ENCODE peak calls at places on chromosome X, in seven cellular contexts. I, G, B, J, M, Z and E are unnamed samples.
A peak's percentile ranks its signal among the peaks of the same experiment; 100 is the strongest.

GRCh38 chrX:110204986-110205385 is 112.9 kb downstream of the AMMECR1 start:
- DNase-seq in Z (peak; percentile 52), G (no peak), B (no peak), M (no peak), J (no peak), I (no peak), E (no peak)

GRCh38 chrX:79588233-79588632 is 221.1 kb upstream of the ITM2A start:
- DNase-seq in J (no peak), B (no peak), M (no peak), I (no peak), G (no peak), Z (no peak), E (no peak)

GRCh38 chrX:123215397-123216089 is 31.5 kb downstream of the GRIA3 start:
- DNase-seq in I (no peak), Z (no peak), J (no peak), G (no peak), M (no peak), B (peak; percentile 38), E (no peak)

GRCh38 chrX:119218198-119218597 is 17.9 kb upstream of the PGRMC1 start:
- DNase-seq in B (no peak), Z (peak; percentile 60), M (no peak), G (peak; percentile 4), I (no peak), J (no peak), E (no peak)

GRCh38 chrX:120625366-120625765 is 4.5 kb downstream of the C1GALT1C1 start:
- DNase-seq in J (no peak), B (no peak), Z (no peak), M (no peak), I (no peak), G (no peak), E (no peak)

GRCh38 chrX:12956704-12957541 is 18.0 kb upstream of the TMSB4X start:
- DNase-seq in B (no peak), M (no peak), J (peak; percentile 53), Z (peak; percentile 55), I (no peak), G (peak; percentile 77), E (no peak)

GRCh38 chrX:30217465-30217864 is 2.1 kb downstream of the MAGEB2 start:
- DNase-seq in M (no peak), Z (no peak), J (no peak), G (no peak), I (no peak), B (no peak), E (no peak)

GRCh38 chrX:29541038-29541437 is 674.3 kb upstream of the MAGEB2 start:
- DNase-seq in Z (no peak), G (no peak), M (no peak), B (no peak), I (no peak), J (no peak), E (no peak)

GRCh38 chrX:154779261-154779660 is 16.6 kb downstream of the DKC1 start:
- DNase-seq in B (no peak), J (no peak), Z (peak; percentile 12), M (no peak), G (no peak), I (no peak), E (no peak)

GRCh38 chrX:37075892-37076595 is 67.9 kb downstream of the FAM47C start:
- DNase-seq in Z (no peak), J (no peak), I (no peak), G (no peak), B (no peak), M (no peak), E (no peak)

GRCh38 chrX:42678133-42678532 is 99.8 kb downstream of the PPP1R2C start:
- DNase-seq in G (peak; percentile 3), M (no peak), B (peak; percentile 26), J (peak; percentile 35), Z (peak; percentile 43), I (peak; percentile 2), E (peak; percentile 13)

GRCh38 chrX:12423346-12423745 is 285.1 kb downstream of the FRMPD4 start:
- DNase-seq in J (no peak), B (no peak), M (no peak), I (no peak), Z (no peak), G (peak; percentile 27), E (no peak)

GRCh38 chrX:15674514-15674898 is 9.9 kb upstream of the CLTRN start:
- DNase-seq in M (peak; percentile 98), G (no peak), J (peak; percentile 92), B (peak; percentile 98), I (peak; percentile 76), Z (peak; percentile 94), E (peak; percentile 97)

GRCh38 chrX:68945603-68946228 is 116.9 kb downstream of the EFNB1 start:
- DNase-seq in B (no peak), M (no peak), G (peak; percentile 54), J (no peak), I (no peak), Z (peak; percentile 48), E (no peak)

GRCh38 chrX:70041993-70042392 is 7.7 kb downstream of the AWAT2 start:
- DNase-seq in M (no peak), I (no peak), G (no peak), J (no peak), B (no peak), Z (no peak), E (no peak)

GRCh38 chrX:43655151-43655676 is 885 bp upstream of the MAOA start:
- DNase-seq in I (no peak), M (peak; percentile 52), B (peak; percentile 44), Z (peak; percentile 40), G (peak; percentile 36), J (no peak), E (peak; percentile 37)

GRCh38 chrX:10071451-10072163 is 85.2 kb upstream of the CLCN4 start:
- DNase-seq in B (no peak), J (no peak), Z (no peak), I (no peak), M (no peak), G (peak; percentile 38), E (no peak)

GRCh38 chrX:40278340-40279090 is 180.8 kb upstream of the BCOR start:
- DNase-seq in G (no peak), I (no peak), B (no peak), Z (no peak), M (no peak), J (peak; percentile 32), E (no peak)

GRCh38 chrX:45566456-45566855 is 365.8 kb upstream of the DIPK2B start:
- DNase-seq in G (no peak), J (no peak), B (no peak), I (no peak), Z (no peak), M (no peak), E (no peak)

GRCh38 chrX:42684062-42684461 is 93.9 kb downstream of the PPP1R2C start:
- DNase-seq in M (no peak), G (no peak), I (no peak), B (no peak), Z (no peak), J (no peak), E (no peak)

GRCh38 chrX:55187281-55187680 is 32.9 kb upstream of the PAGE5 start:
- DNase-seq in B (no peak), I (no peak), M (no peak), G (no peak), Z (peak; percentile 26), J (no peak), E (no peak)

GRCh38 chrX:23610491-23610890 is 56.8 kb upstream of the PRDX4 start:
- DNase-seq in I (no peak), M (no peak), Z (peak; percentile 2), B (no peak), J (no peak), G (no peak), E (no peak)

GRCh38 chrX:111431007-111431406 is 19.0 kb upstream of the DCX start:
- DNase-seq in M (no peak), Z (no peak), G (no peak), B (no peak), J (no peak), I (no peak), E (no peak)

GRCh38 chrX:100913111-100913510 is 15.6 kb downstream of the XKRX start:
- DNase-seq in Z (peak; percentile 10), M (no peak), B (no peak), I (no peak), J (no peak), G (no peak), E (no peak)
- H3K27ac ChIP-seq in Z (no peak overlapping the region), M (no peak overlapping the region), B (no peak overlapping the region), I (no peak overlapping the region), J (no peak overlapping the region), G (no peak overlapping the region), E (no peak overlapping the region)

DNA sequence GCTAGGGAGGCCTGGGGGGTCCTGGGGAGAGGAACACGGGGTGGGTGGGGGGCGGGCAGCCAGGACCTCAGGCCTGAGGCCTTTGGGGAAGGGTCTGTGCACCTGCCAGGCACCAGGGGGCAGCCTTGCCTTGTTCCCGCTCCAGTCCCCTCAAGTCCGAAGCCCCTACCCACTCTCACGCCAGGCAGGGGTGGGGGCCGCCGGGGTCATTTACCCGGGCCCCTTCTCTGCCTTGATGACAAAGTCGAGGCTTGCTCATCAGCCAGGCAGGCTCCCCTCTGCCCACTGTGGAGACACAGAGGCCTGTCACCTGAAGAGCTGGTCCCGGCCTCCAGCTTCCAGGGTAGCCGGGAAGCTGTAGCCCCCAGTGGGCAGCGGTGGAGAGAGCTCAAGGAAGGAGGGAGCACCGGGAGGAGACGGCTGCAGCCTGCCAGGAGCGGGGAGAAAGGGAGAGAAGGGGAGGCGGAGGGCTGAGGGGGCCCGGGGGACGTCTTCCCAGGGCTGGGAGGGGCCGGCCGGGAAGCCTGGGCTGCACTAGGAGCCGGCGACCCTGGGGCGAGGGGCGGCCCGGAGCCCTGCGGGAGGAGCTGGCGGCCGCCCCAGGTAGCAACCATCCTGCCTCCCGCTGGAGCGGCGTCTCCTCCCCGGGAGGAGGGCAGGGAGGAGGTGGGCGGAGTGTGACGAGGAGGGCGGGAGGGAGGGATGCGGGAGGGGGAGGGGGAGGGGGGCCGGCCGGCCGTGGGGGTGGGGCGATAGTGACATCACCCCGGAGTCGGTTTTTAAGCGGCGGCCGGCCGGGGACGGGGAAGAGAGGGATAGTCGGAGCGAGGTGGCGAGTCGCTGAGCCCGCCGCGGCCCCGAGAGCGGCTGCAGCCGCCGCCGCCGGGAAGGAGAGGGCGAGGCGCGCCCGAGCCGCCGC is at the start of gene SLC6A8:
- DNase-seq in B (peak; percentile 78), J (peak; percentile 64), M (peak; percentile 78), G (peak; percentile 27), I (no peak), Z (peak; percentile 61), E (peak; percentile 90)
- H3K27ac ChIP-seq in B (peak within 1 kb of the TSS; percentile 78), J (no peak within 1 kb of the TSS), M (peak within 1 kb of the TSS; percentile 79), G (no peak within 1 kb of the TSS), I (no peak within 1 kb of the TSS), Z (no peak within 1 kb of the TSS), E (peak within 1 kb of the TSS; percentile 77)

GRCh38 chrX:53511302-53511701 is 77.1 kb upstream of the HSD17B10 start:
- DNase-seq in B (no peak), M (no peak), G (no peak), I (no peak), J (no peak), Z (no peak), E (no peak)
- H3K27ac ChIP-seq in B (no peak overlapping the region), M (no peak overlapping the region), G (no peak overlapping the region), I (no peak overlapping the region), J (no peak overlapping the region), Z (no peak overlapping the region), E (no peak overlapping the region)

DNA sequence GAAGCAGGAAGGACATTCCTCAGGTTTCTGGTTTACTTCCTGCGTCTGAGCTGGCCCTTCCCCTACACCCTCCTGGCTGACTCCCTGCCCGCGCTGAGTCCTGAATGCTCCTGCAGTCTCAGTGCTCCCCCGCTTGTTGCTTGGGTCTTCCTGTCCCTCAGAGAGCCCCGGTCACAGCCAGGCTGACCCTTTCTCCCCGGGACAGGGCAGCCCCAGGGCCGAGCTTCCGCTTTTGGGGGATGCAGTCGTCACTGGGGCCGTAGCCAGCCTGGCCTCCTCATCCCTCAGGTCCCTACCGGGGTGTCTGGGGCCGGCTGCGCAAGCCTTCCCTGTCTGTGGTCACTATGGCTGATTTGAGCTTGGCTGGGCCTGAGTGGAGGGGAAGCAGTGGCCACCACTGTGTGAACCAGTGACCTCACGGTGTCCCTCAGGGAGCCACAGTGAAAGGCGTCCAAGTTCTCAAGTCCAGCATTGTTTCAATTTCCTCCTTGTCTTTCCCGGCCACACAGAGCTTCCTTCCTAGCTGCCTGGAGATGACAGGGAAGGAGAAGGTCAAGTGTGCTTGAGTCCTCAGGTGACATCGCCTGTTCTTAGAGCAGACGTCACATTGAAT is 34.1 kb upstream of the ASMTL start:
- DNase-seq in G (no peak), B (peak; percentile 76), J (no peak), M (peak; percentile 36), Z (no peak), I (no peak), E (peak; percentile 78)
- H3K27ac ChIP-seq in G (no peak overlapping the region), B (peak overlapping the region; percentile 72), J (peak overlapping the region; percentile 74), M (no peak overlapping the region), Z (no peak overlapping the region), I (no peak overlapping the region), E (peak overlapping the region; percentile 19)